ENCODE peak calls at places on chromosomes 12 and 14, in eight cellular contexts. P is NB4, F is cardiac fibroblast, Y is tibial nerve, K is neural progenitor cell, E is heart right ventricle, M is stomach, X is A549. W is an unnamed sample.

GRCh38 chr14:95609398-95609990 is 74.6 kb downstream of the GLRX5 start:
- DNase-seq in E (peak), F (peak), P (peak), Y (no peak), X (peak), M (peak), K (peak), W (peak)

GRCh38 chr12:71533703-71534102 is 94.1 kb downstream of the LGR5 start:
- DNase-seq in P (no peak), Y (no peak), F (no peak), M (no peak), E (no peak), X (no peak), K (no peak), W (no peak)

GRCh38 chr12:77045183-77045582 is 20.2 kb downstream of the E2F7 start:
- DNase-seq in X (no peak), P (no peak), Y (no peak), K (no peak), E (no peak), M (no peak), F (no peak), W (no peak)

GRCh38 chr14:23056956-23057756 is at the start of gene CDH24:
- DNase-seq in M (peak), F (peak), K (peak), X (peak), E (peak), P (peak), Y (peak), W (peak)

GRCh38 chr14:101018561-101019290 is 115.2 kb upstream of the RTL1 start:
- DNase-seq in E (no peak), M (peak), X (no peak), P (no peak), K (no peak), Y (no peak), F (no peak), W (no peak)

GRCh38 chr14:92154283-92154942 is 32.6 kb downstream of the CPSF2 start:
- DNase-seq in E (no peak), M (no peak), K (no peak), X (no peak), P (no peak), F (peak), Y (no peak), W (no peak)

GRCh38 chr12:47828008-47828966 is 8.6 kb upstream of the HDAC7 start:
- DNase-seq in F (no peak), Y (no peak), K (no peak), P (no peak), M (no peak), E (no peak), X (no peak), W (peak)

GRCh38 chr12:8871067-8871466 is 43.2 kb upstream of the PHC1 start:
- DNase-seq in M (no peak), P (no peak), Y (no peak), X (no peak), K (no peak), E (no peak), F (no peak), W (no peak)

GRCh38 chr14:100862277-100862676 is 36.4 kb downstream of the MEG3 start:
- DNase-seq in F (peak), K (no peak), Y (no peak), X (no peak), E (no peak), P (no peak), M (no peak), W (peak)

GRCh38 chr12:59650594-59651229 is 54.9 kb downstream of the SLC16A7 start:
- DNase-seq in Y (no peak), X (no peak), M (no peak), E (no peak), P (no peak), K (no peak), F (peak), W (peak)

GRCh38 chr12:45231515-45232145 is 15.7 kb downstream of the ANO6 start:
- DNase-seq in Y (no peak), X (peak), E (no peak), M (no peak), K (no peak), F (peak), P (no peak), W (peak)

GRCh38 chr12:71014180-71014785 is 93.7 kb upstream of the PTPRR start:
- DNase-seq in Y (no peak), P (peak), F (peak), M (no peak), X (peak), E (no peak), K (peak), W (peak)

GRCh38 chr12:7324176-7324575 is 20.3 kb downstream of the ACSM4 start:
- DNase-seq in M (no peak), Y (no peak), K (no peak), P (no peak), F (no peak), X (no peak), E (no peak), W (no peak)

GRCh38 chr12:111792155-111792876 is 25.6 kb downstream of the ALDH2 start:
- DNase-seq in X (peak), F (peak), E (peak), Y (peak), P (no peak), M (peak), K (no peak), W (no peak)

GRCh38 chr14:90552465-90553297 is 155.9 kb downstream of the CALM1 start:
- DNase-seq in F (no peak), P (no peak), X (no peak), Y (no peak), E (no peak), K (no peak), M (no peak), W (no peak)

GRCh38 chr14:79578470-79578869 is 632.8 kb downstream of the DIO2 start:
- DNase-seq in X (no peak), M (no peak), K (no peak), Y (no peak), E (no peak), P (no peak), F (no peak), W (no peak)

GRCh38 chr14:99821519-99822165 is 28.4 kb downstream of the EML1 start:
- DNase-seq in M (no peak), P (peak), F (peak), E (no peak), X (no peak), K (no peak), Y (no peak), W (peak)

GRCh38 chr12:65608319-65608916 is 215.9 kb upstream of the HMGA2 start:
- DNase-seq in K (no peak), X (no peak), Y (no peak), M (no peak), E (no peak), P (no peak), F (peak), W (no peak)

GRCh38 chr12:2856901-2857495 is at the start of gene TEX52:
- DNase-seq in M (no peak), E (no peak), K (peak), P (no peak), F (no peak), Y (no peak), X (no peak), W (no peak)

GRCh38 chr12:59844775-59845174 is 248.9 kb downstream of the SLC16A7 start:
- DNase-seq in F (no peak), X (no peak), M (no peak), E (no peak), K (no peak), Y (no peak), P (no peak), W (no peak)

GRCh38 chr12:44774815-44775411 is 101.2 kb downstream of the NELL2 start:
- DNase-seq in X (peak), M (peak), K (peak), F (peak), Y (peak), P (peak), E (no peak), W (no peak)

GRCh38 chr12:58750484-58750883 is 169.8 kb downstream of the LRIG3 start:
- DNase-seq in K (no peak), P (no peak), X (peak), Y (peak), E (no peak), M (no peak), F (peak), W (peak)

GRCh38 chr12:131733874-131734273 is 23.0 kb downstream of the SFSWAP start:
- DNase-seq in Y (no peak), X (no peak), F (no peak), E (no peak), K (no peak), M (no peak), P (no peak), W (no peak)

GRCh38 chr12:110941391-110941790 is 21.0 kb upstream of the MYL2 start:
- DNase-seq in Y (no peak), M (no peak), E (no peak), X (no peak), K (no peak), F (no peak), P (no peak), W (no peak)

GRCh38 chr12:109718390-109718789 is 4.8 kb downstream of the FAM222A start:
- DNase-seq in M (no peak), Y (no peak), E (no peak), F (no peak), X (no peak), K (peak), P (no peak), W (no peak)

GRCh38 chr12:130955238-130955816 is 1.6 kb downstream of the ADGRD1 start:
- DNase-seq in Y (no peak), M (no peak), P (no peak), X (no peak), E (no peak), F (no peak), K (no peak), W (no peak)

GRCh38 chr14:103346286-103346685 is 12.2 kb downstream of the EIF5 start:
- DNase-seq in Y (no peak), K (no peak), F (no peak), P (no peak), X (no peak), E (no peak), M (no peak), W (peak)

GRCh38 chr12:95942106-95942531 is 295 bp downstream of the CCDC38 start:
- DNase-seq in P (peak), Y (no peak), E (no peak), K (no peak), M (no peak), X (no peak), F (no peak), W (no peak)

GRCh38 chr12:44873898-44874297 is 2.2 kb downstream of the NELL2 start:
- DNase-seq in X (peak), M (no peak), E (no peak), Y (no peak), K (no peak), F (peak), P (peak), W (peak)

GRCh38 chr12:120264086-120264485 is 1.4 kb downstream of the PXN start:
- DNase-seq in Y (no peak), E (no peak), K (no peak), X (no peak), P (no peak), F (no peak), M (no peak), W (no peak)
- H3K4me3 ChIP-seq in Y (peak), E (peak), K (peak), X (peak), P (no peak), F (peak), M (peak), W (peak)

DNA sequence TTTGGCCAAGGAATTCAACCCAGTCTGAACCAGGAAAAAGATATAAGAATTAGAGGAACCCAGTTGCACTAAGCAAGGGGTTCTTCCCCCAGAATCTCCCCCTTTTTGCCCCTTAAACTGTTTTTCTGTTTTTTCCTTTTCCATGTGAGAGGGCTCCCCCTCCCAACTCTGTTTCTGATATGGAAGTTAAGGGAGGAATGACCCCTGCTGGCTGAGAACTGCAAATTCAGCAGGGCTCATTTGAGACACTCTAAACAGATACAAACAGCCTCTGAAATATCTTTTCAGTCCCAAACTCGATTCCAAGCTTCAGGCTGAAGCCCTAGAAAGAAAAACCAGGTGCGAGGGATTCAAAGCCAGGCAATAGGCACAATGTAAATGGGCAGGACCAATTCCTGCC is 132.7 kb downstream of the SLC41A2 start:
- DNase-seq in P (peak), E (no peak), Y (no peak), F (peak), X (peak), K (peak), M (no peak), W (peak)
- TF ChIP-seq CTCF in P (peak), E (no peak), Y (no peak), F (peak), X (peak), K (peak), M (no peak), W (peak)

GRCh38 chr12:54217774-54218221 is 29.0 kb upstream of the SMUG1 start:
- DNase-seq in P (no peak), F (peak), E (no peak), K (peak), Y (no peak), M (peak), X (no peak), W (no peak)
- H3K4me3 ChIP-seq in P (no peak), F (peak), E (peak), K (peak), Y (peak), M (peak), X (peak), W (peak)

DNA sequence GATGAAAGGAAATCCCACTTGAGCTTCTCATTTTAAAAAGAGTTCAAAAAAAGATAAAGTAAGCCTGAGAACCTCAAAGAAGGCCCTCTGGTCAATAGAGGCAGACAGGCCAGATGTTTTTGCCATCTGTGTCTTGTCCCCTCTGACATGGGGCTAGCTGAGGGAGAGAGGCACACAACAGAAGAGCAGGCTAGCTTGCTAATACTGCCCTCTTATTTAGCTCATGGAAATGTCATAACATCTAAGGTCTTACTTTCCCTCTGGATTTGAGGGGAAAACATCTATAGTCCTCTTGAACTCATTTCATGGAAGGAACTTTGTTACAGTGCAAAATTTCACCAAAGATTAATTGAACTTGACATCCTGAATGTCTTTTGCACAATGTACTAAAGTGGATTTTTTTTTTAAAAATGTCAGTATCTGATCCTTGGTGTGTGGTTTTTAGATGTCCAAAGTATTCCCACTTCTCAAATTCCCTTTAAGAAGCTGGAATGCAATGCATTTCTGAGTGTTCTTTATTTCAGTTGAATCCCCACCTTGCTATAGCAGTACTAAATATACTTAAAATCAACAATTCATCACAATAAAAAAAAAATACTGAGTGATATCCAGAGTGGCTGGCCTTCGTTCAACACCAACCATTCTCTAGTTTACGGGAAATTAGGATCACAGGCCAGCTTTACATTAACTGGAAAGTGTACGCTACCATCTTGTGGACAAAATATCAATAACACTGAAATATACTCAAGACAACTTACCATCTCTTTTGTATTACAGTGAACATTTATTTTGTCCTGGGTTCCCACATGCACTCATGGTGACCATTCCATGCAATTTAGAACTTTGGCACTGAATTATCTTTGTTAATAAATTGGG is 176.6 kb downstream of the PAH start:
- DNase-seq in E (no peak), P (peak), Y (no peak), K (peak), F (peak), X (peak), M (no peak), W (peak)
- TF ChIP-seq CTCF in E (no peak), P (peak), Y (no peak), K (peak), F (no peak), X (peak), M (no peak), W (no peak)

DNA sequence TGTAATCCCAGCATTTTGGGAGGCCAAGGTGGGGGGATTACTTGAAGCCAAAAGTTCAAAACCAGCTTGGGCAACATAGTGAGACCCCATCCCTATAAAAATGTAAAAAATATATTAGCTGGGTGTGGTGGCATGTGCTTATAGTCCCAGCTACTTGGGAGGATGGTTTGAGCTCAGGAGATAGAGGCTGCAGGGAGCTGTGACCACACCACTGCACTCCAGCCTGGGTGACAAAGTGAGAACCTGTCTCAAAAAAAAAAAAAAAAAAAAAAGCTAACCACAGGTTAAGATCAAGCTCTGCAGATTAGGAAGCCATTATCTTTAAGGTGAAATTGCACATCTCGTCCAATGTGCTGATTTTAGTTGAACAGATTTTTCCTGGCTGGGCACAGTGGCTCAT is 23.7 kb upstream of the CERS5 start:
- DNase-seq in M (no peak), X (no peak), E (no peak), P (no peak), F (no peak), Y (no peak), K (no peak), W (no peak)
- H3K4me3 ChIP-seq in M (no peak), X (no peak), E (no peak), P (no peak), F (no peak), Y (no peak), K (no peak), W (no peak)

W was measured in foreskin fibroblast.